ENCODE peak calls at places on chromosomes 2 and 18, in five cellular contexts. X is thoracic aorta, Y is tibial artery, V is H1, J is brain microvascular endothelial cell. I is an unnamed sample.

GRCh38 chr18:75127143-75128021 is 81.6 kb downstream of the PTGR3 start:
- DNase-seq in V (peak), X (no peak), J (no peak), Y (no peak), I (no peak)

GRCh38 chr2:17518212-17519154 is at the start of gene RAD51AP2:
- DNase-seq in Y (peak), X (peak), J (peak), V (peak), I (peak)

GRCh38 chr2:174874081-174874480 is 109.8 kb upstream of the CHRNA1 start:
- DNase-seq in X (no peak), J (no peak), Y (no peak), V (no peak), I (no peak)

GRCh38 chr2:205358351-205358815 is 323.9 kb upstream of the NRP2 start:
- DNase-seq in V (no peak), J (peak), Y (no peak), X (no peak), I (no peak)

GRCh38 chr2:237695201-237695780 is 67.9 kb downstream of the LRRFIP1 start:
- DNase-seq in V (no peak), X (no peak), J (peak), Y (no peak), I (no peak)

GRCh38 chr2:212842544-212843185 is 304.1 kb upstream of the ERBB4 start:
- DNase-seq in V (no peak), X (no peak), Y (no peak), J (peak), I (no peak)

GRCh38 chr18:23114171-23114881 is 21.0 kb upstream of the CABLES1 start:
- DNase-seq in Y (no peak), J (no peak), V (no peak), X (no peak), I (no peak)

GRCh38 chr2:129187379-129187778 is 792.1 kb upstream of the RAB6C start:
- DNase-seq in V (no peak), Y (no peak), X (no peak), J (no peak), I (no peak)

GRCh38 chr2:29108225-29108624 is 7.0 kb upstream of the CLIP4 start:
- DNase-seq in Y (no peak), J (peak), V (no peak), X (no peak), I (peak)

GRCh38 chr2:37925063-37925897 is at the start of gene RMDN2:
- DNase-seq in X (peak), Y (peak), V (peak), J (peak), I (peak)
- H3K27ac ChIP-seq in X (peak), Y (peak), V (peak), J (peak), I (peak)

DNA sequence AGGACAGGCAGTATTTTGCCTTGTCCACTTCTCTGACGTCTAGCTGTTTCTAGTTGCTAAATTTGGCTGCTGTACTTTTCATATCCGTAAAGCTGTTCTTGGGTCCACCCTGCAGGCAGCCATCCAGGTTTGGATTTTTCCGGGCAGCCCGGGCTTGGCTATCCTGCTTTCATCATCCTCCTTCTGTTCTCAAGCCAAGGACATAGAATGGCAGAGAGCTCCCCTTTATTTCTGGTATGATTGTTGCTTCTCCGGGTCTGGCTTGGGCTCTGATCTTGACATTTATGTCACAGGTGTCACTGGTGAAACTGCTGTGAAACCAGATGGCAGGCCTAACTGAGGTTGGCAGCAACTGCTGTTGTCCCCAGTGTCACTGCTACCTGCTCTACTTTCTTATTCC is 35.5 kb downstream of the SCN2A start:
- DNase-seq in X (no peak), V (no peak), Y (peak), J (no peak), I (no peak)
- H3K27ac ChIP-seq in X (peak), V (no peak), Y (peak), J (no peak), I (no peak)

GRCh38 chr2:36650031-36650430 is 46.5 kb upstream of the VIT start:
- DNase-seq in V (no peak), Y (no peak), X (no peak), J (peak), I (no peak)
- H3K27ac ChIP-seq in V (no peak), Y (no peak), X (no peak), J (no peak), I (no peak)

GRCh38 chr2:216583157-216583556 is 50.1 kb upstream of the IGFBP2 start:
- DNase-seq in J (peak), X (no peak), Y (no peak), V (no peak), I (no peak)
- H3K27ac ChIP-seq in J (no peak), X (no peak), Y (no peak), V (no peak), I (no peak)

DNA sequence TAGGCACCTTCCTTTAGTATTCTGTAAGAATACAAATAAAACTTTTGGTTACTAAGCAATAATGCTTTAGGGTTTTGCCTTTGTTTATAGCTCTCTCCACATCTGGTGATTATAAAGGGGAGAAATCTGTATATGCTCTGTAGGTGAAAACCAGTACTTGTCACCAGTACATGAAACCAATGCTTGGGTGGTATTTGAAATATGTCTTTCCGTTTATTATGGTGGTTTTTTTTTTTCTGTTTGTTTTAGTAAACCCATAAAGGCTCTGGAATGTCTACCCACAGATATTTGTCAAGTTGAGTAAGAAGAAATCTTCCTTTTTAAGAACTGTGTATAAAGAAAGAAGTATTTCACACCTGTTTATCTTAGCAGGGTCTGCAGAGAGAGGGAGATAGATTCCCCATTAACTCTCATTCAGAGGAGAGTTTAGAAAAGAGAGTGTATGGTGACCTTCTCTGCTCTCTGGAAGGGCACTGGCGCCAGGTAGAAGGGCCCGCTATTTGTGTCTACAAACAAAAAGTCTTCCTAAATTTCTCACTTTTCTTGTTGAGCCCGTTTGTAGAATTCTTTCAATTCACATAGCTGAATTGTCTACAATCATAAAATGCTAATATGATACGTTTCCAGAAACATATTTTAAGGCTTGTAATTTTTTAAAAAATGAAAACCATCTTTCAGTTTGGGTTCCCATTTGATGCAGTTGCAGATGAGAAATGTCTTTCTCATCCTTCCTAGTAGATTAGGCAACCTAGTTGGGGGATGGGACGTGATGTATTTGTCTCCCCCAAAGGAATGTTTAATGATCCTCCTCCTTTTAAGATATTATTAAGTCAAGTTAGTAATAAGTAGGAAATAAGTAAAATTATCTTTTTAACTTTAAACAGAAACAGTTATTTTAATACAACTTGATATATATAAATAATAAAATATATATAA is 33.9 kb downstream of the MAP3K20 start:
- DNase-seq in J (no peak), Y (no peak), X (no peak), V (no peak), I (no peak)
- H3K27ac ChIP-seq in J (peak), Y (peak), X (peak), V (no peak), I (no peak)

DNA sequence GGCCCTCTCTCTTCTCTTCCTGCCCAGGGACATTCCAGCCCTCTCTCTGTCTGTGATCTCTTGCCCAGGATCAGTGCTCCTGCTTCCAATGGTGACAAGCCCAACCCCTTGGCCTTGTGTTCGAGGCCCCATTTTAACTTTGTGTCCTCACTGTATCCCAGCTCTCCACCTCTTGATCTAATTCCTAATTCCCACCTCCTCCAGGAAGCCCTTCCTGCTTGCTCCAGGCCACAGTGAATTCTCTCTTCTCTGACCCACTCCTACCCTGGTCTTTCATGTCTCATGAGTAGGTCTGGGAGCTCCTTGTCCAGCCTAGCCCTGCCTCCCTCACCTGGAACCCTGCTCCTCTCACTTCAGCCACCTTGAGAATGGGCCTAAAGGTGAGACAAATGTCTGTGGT is 249.1 kb downstream of the CELF4 start:
- DNase-seq in V (no peak), X (no peak), Y (no peak), J (no peak), I (no peak)
- H3K27ac ChIP-seq in V (no peak), X (no peak), Y (no peak), J (no peak), I (no peak)

DNA sequence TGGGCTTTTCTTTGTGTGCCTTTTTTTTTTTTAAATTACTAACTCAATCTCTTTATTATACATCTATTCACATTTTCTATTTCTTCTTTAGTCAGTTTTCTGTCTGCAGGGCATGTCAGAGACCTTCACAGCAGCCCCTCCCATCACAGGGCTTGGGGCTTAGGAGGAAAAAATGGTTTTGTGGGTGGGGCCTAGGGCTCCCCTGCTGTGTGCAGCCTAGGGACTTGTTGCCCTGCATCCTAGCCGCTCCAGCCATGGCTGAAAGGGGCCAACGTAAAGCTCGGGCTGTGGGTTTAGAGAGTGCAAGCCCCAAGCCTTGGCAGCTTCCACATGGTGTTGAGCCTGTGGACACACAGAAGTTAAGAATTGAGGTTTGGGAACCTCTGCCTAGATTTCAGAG is 13.8 kb downstream of the ZSCAN30 start:
- DNase-seq in Y (no peak), J (no peak), X (no peak), V (no peak), I (no peak)
- H3K27ac ChIP-seq in Y (no peak), J (no peak), X (no peak), V (no peak), I (no peak)